ENCODE peak calls at places on chromosomes 16 and 17, in four cellular contexts. Y, A, Z and H are unnamed samples.

GRCh38 chr17:62033317-62033716 is 31.8 kb downstream of the MED13 start:
- DNase-seq in Y (no peak), A (no peak), Z (no peak), H (no peak)

GRCh38 chr16:3842994-3843393 is 37.5 kb downstream of the CREBBP start:
- DNase-seq in Y (no peak), A (no peak), Z (no peak), H (no peak)

GRCh38 chr17:48131216-48131824 is 23.8 kb downstream of the SNX11 start:
- DNase-seq in Y (no peak), A (no peak), Z (peak), H (peak)

GRCh38 chr16:9042943-9043680 is 48.3 kb upstream of the HAPSTR1 start:
- DNase-seq in Y (no peak), A (no peak), Z (no peak), H (no peak)

GRCh38 chr16:68995011-68995504 is 110.4 kb upstream of the HAS3 start:
- DNase-seq in Y (no peak), A (no peak), Z (peak), H (no peak)

GRCh38 chr17:4247981-4248388 is 15.8 kb downstream of the ANKFY1 start:
- DNase-seq in Y (no peak), A (no peak), Z (peak), H (no peak)

GRCh38 chr16:65704866-65705265 is 583.0 kb upstream of the CDH11 start:
- DNase-seq in Y (no peak), A (no peak), Z (peak), H (no peak)

GRCh38 chr17:66952031-66952524 is 12.4 kb upstream of the CACNG4 start:
- DNase-seq in Y (no peak), A (no peak), Z (peak), H (no peak)

GRCh38 chr17:9346296-9346926 is 229.2 kb downstream of the STX8 start:
- DNase-seq in Y (no peak), A (no peak), Z (no peak), H (no peak)

GRCh38 chr17:1592751-1593629 is 30.4 kb upstream of the PITPNA start:
- DNase-seq in Y (no peak), A (no peak), Z (no peak), H (no peak)

GRCh38 chr17:80789356-80789902 is 202.2 kb upstream of the CHMP6 start:
- DNase-seq in Y (no peak), A (peak), Z (no peak), H (no peak)

GRCh38 chr17:335691-336090 is 16.9 kb downstream of the RPH3AL start:
- DNase-seq in Y (no peak), A (no peak), Z (peak), H (no peak)

GRCh38 chr17:19720631-19721426 is 4.4 kb upstream of the SLC47A2 start:
- DNase-seq in Y (no peak), A (no peak), Z (no peak), H (peak)

GRCh38 chr17:73841431-73842060 is 197.3 kb upstream of the SDK2 start:
- DNase-seq in Y (no peak), A (no peak), Z (peak), H (no peak)
- TF ChIP-seq CTCF in Y (no peak), A (peak), Z (peak), H (peak)

DNA sequence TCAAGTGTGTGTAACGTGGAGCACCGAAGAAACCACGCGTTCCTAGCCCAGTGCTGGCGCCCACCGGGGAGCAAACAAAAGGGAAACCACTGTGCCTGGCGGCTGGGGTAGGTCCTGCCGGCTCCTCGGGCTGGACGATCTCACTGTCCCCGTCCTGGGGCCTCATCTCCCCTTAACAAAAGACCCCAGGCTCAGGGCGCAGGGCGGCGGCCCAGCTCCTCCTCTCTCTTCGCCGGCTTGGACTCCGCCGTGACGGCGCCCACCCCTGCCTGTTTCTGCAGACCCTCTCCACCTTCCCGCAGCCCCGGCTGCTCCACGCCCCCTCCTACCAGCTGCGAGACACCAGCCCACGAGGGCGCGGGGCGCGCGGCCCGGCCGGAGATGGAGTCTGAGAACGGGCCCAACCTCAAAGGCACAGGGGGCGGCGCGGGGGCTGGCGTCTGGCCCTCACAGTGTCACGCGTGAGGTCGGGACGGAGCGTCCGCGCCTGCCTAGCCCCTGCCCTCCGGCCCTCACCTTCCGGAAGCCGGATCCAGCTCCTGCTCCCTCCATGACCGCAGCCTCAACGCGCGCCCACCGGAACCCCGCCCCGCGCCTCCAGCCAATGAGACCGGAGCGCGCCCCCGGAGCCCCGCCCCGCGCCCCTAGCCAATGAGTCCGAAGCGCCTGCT is at the start of gene CENPX:
- DNase-seq in Y (no peak), A (no peak), Z (no peak), H (no peak)
- TF ChIP-seq CTCF in Y (no peak), A (no peak), Z (no peak), H (no peak)

GRCh38 chr17:79126139-79126538 is 51.5 kb downstream of the ENGASE start:
- DNase-seq in Y (no peak), A (no peak), Z (peak), H (no peak)
- TF ChIP-seq CTCF in Y (no peak), A (peak), Z (peak), H (no peak)

GRCh38 chr17:78225088-78225865 is 6.2 kb upstream of the TMEM235 start:
- DNase-seq in Y (no peak), A (no peak), Z (no peak), H (no peak)
- TF ChIP-seq CTCF in Y (no peak), A (no peak), Z (no peak), H (no peak)

GRCh38 chr16:46629331-46629843 is 8.2 kb upstream of the SHCBP1 start:
- DNase-seq in Y (no peak), A (no peak), Z (peak), H (no peak)
- TF ChIP-seq CTCF in Y (no peak), A (no peak), Z (peak), H (peak)

GRCh38 chr17:17581509-17581908 is 10.0 kb downstream of the PEMT start:
- DNase-seq in Y (no peak), A (no peak), Z (no peak), H (no peak)
- TF ChIP-seq CTCF in Y (no peak), A (no peak), Z (no peak), H (no peak)